ENCODE peak calls at places on chromosome 4, in ten cellular contexts. Q, W, G, B, N, A, Y, T, V and M are unnamed samples.

GRCh38 chr4:128162434-128162833 is 101.3 kb downstream of the LARP1B start:
- DNase-seq in Q (no peak), W (no peak), G (no peak), B (no peak), N (no peak), A (peak), Y (peak), T (no peak), V (no peak), M (no peak)

GRCh38 chr4:186724861-186725419 is 1.3 kb upstream of the FAT1 start:
- DNase-seq in Q (no peak), W (no peak), G (no peak), B (no peak), N (peak), A (peak), Y (peak), T (no peak), V (no peak), M (peak)

GRCh38 chr4:163113921-163114703 is 52.6 kb downstream of the NAF1 start:
- DNase-seq in Q (no peak), W (no peak), G (no peak), B (no peak), N (no peak), A (no peak), Y (peak), T (no peak), V (no peak), M (no peak)

GRCh38 chr4:122731676-122732075 is 828 bp upstream of the BBS12 start:
- DNase-seq in Q (no peak), W (no peak), G (no peak), B (no peak), N (no peak), A (no peak), Y (no peak), T (no peak), V (peak), M (no peak)

GRCh38 chr4:138162259-138162658 is 79.9 kb downstream of the SLC7A11 start:
- DNase-seq in Q (no peak), W (no peak), G (no peak), B (no peak), N (no peak), A (no peak), Y (peak), T (no peak), V (no peak), M (no peak)

GRCh38 chr4:1939664-1940509 is 68.7 kb downstream of the NSD2 start:
- DNase-seq in Q (peak), W (no peak), G (no peak), B (no peak), N (peak), A (peak), Y (peak), T (peak), V (no peak), M (no peak)

GRCh38 chr4:134463771-134464170 is 262.2 kb upstream of the PABPC4L start:
- DNase-seq in Q (no peak), W (no peak), G (no peak), B (no peak), N (no peak), A (no peak), Y (no peak), T (no peak), V (no peak), M (no peak)

GRCh38 chr4:40976343-40976742 is 226.6 kb downstream of the NSUN7 start:
- DNase-seq in Q (peak), W (peak), G (no peak), B (no peak), N (peak), A (peak), Y (peak), T (peak), V (peak), M (peak)

GRCh38 chr4:24472514-24473308 is 111.6 kb downstream of the DHX15 start:
- DNase-seq in Q (peak), W (peak), G (peak), B (peak), N (peak), A (peak), Y (peak), T (no peak), V (peak), M (peak)